ENCODE peak calls at places on chromosomes 1 and 21, in ten cellular contexts. I is left lung, A is psoas muscle, Y is astrocyte, Z is colonic mucosa, E is fibroblast of lung, U is transverse colon, W is pancreas, R is left ventricle myocardium inferior, D is heart right ventricle. V is an unnamed sample.
A peak's percentile ranks its signal among the peaks of the same experiment; 100 is the strongest.

GRCh38 chr1:234437423-234438171 is 41.4 kb downstream of the TARBP1 start:
- DNase-seq in D (peak; percentile 13), U (no peak), Z (no peak), E (peak; percentile 40), I (no peak), A (peak; percentile 12), R (no peak), W (peak; percentile 29), Y (peak; percentile 31), V (no peak)

GRCh38 chr1:108505766-108506075 is 54.2 kb upstream of the EEIG2 start:
- DNase-seq in R (no peak), I (no peak), D (no peak), E (peak; percentile 5), U (no peak), Z (no peak), W (no peak), A (no peak), Y (no peak), V (no peak)

GRCh38 chr1:201771466-201771865 is 57.5 kb upstream of the IPO9 start:
- DNase-seq in A (no peak), E (peak; percentile 81), Y (peak; percentile 76), R (no peak), D (no peak), Z (no peak), I (no peak), W (no peak), U (no peak), V (no peak)

GRCh38 chr1:203422656-203423055 is 53.0 kb upstream of the PRELP start:
- DNase-seq in R (no peak), W (no peak), A (no peak), Z (no peak), D (no peak), Y (peak; percentile 22), U (no peak), E (peak; percentile 41), I (no peak), V (no peak)

GRCh38 chr1:22952694-22953391 is 19.8 kb downstream of the LACTBL1 start:
- DNase-seq in E (no peak), A (no peak), Z (no peak), I (peak; percentile 70), Y (no peak), U (no peak), W (no peak), R (no peak), D (no peak), V (peak; percentile 48)

GRCh38 chr1:235500971-235501540 is 3.2 kb downstream of the B3GALNT2 start:
- DNase-seq in R (no peak), E (peak; percentile 78), A (no peak), Y (peak; percentile 69), D (no peak), U (no peak), Z (no peak), W (no peak), I (no peak), V (no peak)

GRCh38 chr21:38751379-38752050 is 54.2 kb upstream of the ETS2 start:
- DNase-seq in A (peak; percentile 30), W (no peak), Z (no peak), U (no peak), R (peak; percentile 43), I (peak; percentile 82), D (peak; percentile 47), E (peak; percentile 81), Y (peak; percentile 80), V (peak; percentile 83)

GRCh38 chr1:44802306-44803061 is 2.3 kb downstream of the PLK3 start:
- DNase-seq in I (peak; percentile 65), A (no peak), U (no peak), Y (no peak), D (no peak), E (no peak), W (no peak), R (peak; percentile 19), Z (no peak), V (peak; percentile 79)

GRCh38 chr1:189620471-189620870 is 857.2 kb downstream of the BRINP3 start:
- DNase-seq in Z (no peak), R (no peak), W (no peak), Y (no peak), E (no peak), A (no peak), U (no peak), I (no peak), D (no peak), V (no peak)

GRCh38 chr1:10939654-10940450 is 72.6 kb upstream of the TARDBP start:
- DNase-seq in U (peak; percentile 31), I (peak; percentile 71), E (no peak), D (no peak), Y (no peak), W (no peak), A (no peak), R (no peak), Z (no peak), V (no peak)

GRCh38 chr1:183989078-183989577 is 48.4 kb downstream of the COLGALT2 start:
- DNase-seq in E (peak; percentile 81), Y (peak; percentile 71), A (peak; percentile 68), W (no peak), D (peak; percentile 33), U (no peak), I (no peak), R (peak; percentile 50), Z (no peak), V (no peak)

GRCh38 chr1:62993844-62994243 is 209.9 kb downstream of the ATG4C start:
- DNase-seq in E (no peak), W (no peak), I (no peak), Y (no peak), D (no peak), Z (no peak), A (no peak), U (no peak), R (no peak), V (no peak)

GRCh38 chr1:24586970-24587820 is 31.3 kb downstream of the NCMAP start:
- DNase-seq in U (peak; percentile 39), Y (peak; percentile 25), E (peak; percentile 43), D (peak; percentile 16), A (no peak), Z (peak; percentile 69), W (no peak), I (no peak), R (no peak), V (no peak)

GRCh38 chr1:203765029-203765837 is at the start of gene LAX1:
- DNase-seq in D (no peak), R (no peak), U (peak; percentile 59), A (no peak), Y (no peak), E (no peak), I (no peak), Z (no peak), W (no peak), V (no peak)

GRCh38 chr1:46341222-46342083 is 846 bp downstream of the NSUN4 start:
- DNase-seq in I (no peak), D (no peak), E (no peak), Z (no peak), A (peak; percentile 34), Y (no peak), R (no peak), U (no peak), W (peak; percentile 47), V (peak; percentile 80)

GRCh38 chr1:156470483-156470882 is 30.1 kb downstream of the MEF2D start:
- DNase-seq in A (no peak), W (no peak), D (no peak), E (no peak), Z (no peak), U (no peak), I (no peak), R (no peak), Y (no peak), V (no peak)
- H3K36me3 ChIP-seq in A (peaks cover 100% of the 10 kb centered on the region), W (peaks cover 72% of the 10 kb centered on the region), D (peaks cover 59% of the 10 kb centered on the region), E (peaks cover 43% of the 10 kb centered on the region), Z (peaks cover 21% of the 10 kb centered on the region), U (peaks cover 57% of the 10 kb centered on the region), I (peaks cover 100% of the 10 kb centered on the region), R (peaks cover 98% of the 10 kb centered on the region), Y (peaks cover 30% of the 10 kb centered on the region), V (peaks cover 13% of the 10 kb centered on the region)

GRCh38 chr1:61101461-61102440 is 19.4 kb downstream of the NFIA start:
- DNase-seq in D (no peak), I (no peak), A (no peak), R (no peak), U (no peak), Z (no peak), Y (no peak), W (no peak), E (no peak), V (no peak)
- H3K4me3 ChIP-seq in D (peak overlapping the region; percentile 44), I (no peak overlapping the region), A (peak overlapping the region; percentile 64), R (peak overlapping the region; percentile 56), U (peak overlapping the region; percentile 24), Z (no peak overlapping the region), Y (no peak overlapping the region), W (no peak overlapping the region), E (peak overlapping the region; percentile 37), V (no peak overlapping the region)

GRCh38 chr1:30804381-30804780 is 46.8 kb upstream of the LAPTM5 start:
- DNase-seq in U (no peak), Y (no peak), R (no peak), E (no peak), D (no peak), W (no peak), A (no peak), I (no peak), Z (no peak), V (no peak)

GRCh38 chr1:30804822-30805221 is 47.2 kb upstream of the LAPTM5 start:
- DNase-seq in E (no peak), W (no peak), Z (no peak), D (no peak), I (no peak), U (no peak), Y (no peak), A (no peak), R (no peak), V (no peak)

GRCh38 chr1:30803562-30803961 is 46.0 kb upstream of the LAPTM5 start:
- DNase-seq in U (no peak), E (no peak), I (no peak), D (no peak), R (no peak), A (no peak), Z (no peak), W (no peak), Y (no peak), V (no peak)

GRCh38 chr1:30798954-30799491 is 41.4 kb upstream of the LAPTM5 start:
- DNase-seq in I (no peak), R (no peak), W (no peak), A (no peak), Y (no peak), Z (no peak), D (no peak), U (no peak), E (no peak), V (no peak)

DNA sequence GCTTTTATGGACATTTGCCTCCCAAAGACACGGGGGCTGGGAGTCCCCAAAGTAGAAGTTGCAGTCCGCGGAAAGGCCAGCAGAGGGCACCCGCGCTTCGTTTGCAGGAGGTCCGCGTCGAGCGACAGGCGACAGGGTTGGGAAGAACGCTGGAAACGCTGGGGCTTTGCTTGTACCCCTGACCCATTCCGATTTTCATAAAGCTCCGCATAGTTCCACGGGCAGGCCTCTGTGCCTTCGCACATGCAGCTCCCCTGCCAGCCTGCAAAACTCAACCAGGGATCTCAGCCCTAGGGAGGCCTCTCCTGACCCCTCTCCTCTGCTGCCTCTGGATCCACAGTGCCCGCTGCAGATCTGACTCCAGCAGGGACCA is 44.2 kb upstream of the LAPTM5 start:
- DNase-seq in I (peak; percentile 95), R (peak; percentile 84), Y (no peak), E (peak; percentile 28), D (peak; percentile 81), U (peak; percentile 82), Z (peak; percentile 88), A (peak; percentile 80), W (peak; percentile 84), V (peak; percentile 93)
- TF ChIP-seq CTCF in I (peak; percentile 95), R (peak; percentile 98), Y (peak; percentile 87), E (peak; percentile 92), D (peak; percentile 98), U (peak; percentile 93), Z (peak; percentile 97), A (peak; percentile 94), W (peak; percentile 89), V (peak; percentile 93)

GRCh38 chr1:12333036-12333785 is 103.4 kb downstream of the VPS13D start:
- DNase-seq in A (no peak), Y (no peak), U (no peak), W (no peak), I (no peak), Z (no peak), D (no peak), E (no peak), R (no peak), V (no peak)
- H3K36me3 ChIP-seq in A (peaks cover 81% of the 10 kb centered on the region), Y (peaks cover 14% of the 10 kb centered on the region), U (peaks cover 40% of the 10 kb centered on the region), W (peaks cover 4% of the 10 kb centered on the region), I (peaks cover 83% of the 10 kb centered on the region), Z (peaks cover 10% of the 10 kb centered on the region), D (peaks cover 8% of the 10 kb centered on the region), E (peaks cover 8% of the 10 kb centered on the region), R (peaks cover 66% of the 10 kb centered on the region), V (peaks cover 100% of the 10 kb centered on the region)

V was measured in spleen.